ENCODE peak calls at places on chromosomes 2 and 18, in four cellular contexts. G, Z, T and B are unnamed samples.

GRCh38 chr2:152247337-152247695 is 71.8 kb upstream of the STAM2 start:
- DNase-seq in G (no peak), Z (no peak), T (peak; percentile 52), B (no peak)

GRCh38 chr2:68203587-68203986 is 45.9 kb downstream of the PNO1 start:
- DNase-seq in G (no peak), Z (no peak), T (no peak), B (no peak)

GRCh38 chr18:78309307-78309706 is 670.3 kb upstream of the SALL3 start:
- DNase-seq in G (no peak), Z (no peak), T (no peak), B (no peak)

GRCh38 chr18:58625839-58626238 is 3.1 kb downstream of the ALPK2 start:
- DNase-seq in G (no peak), Z (no peak), T (no peak), B (no peak)

GRCh38 chr2:38444247-38444646 is 67.2 kb upstream of the ATL2 start:
- DNase-seq in G (no peak), Z (no peak), T (peak; percentile 73), B (no peak)

GRCh38 chr2:163775304-163775703 is 39.5 kb upstream of the FIGN start:
- DNase-seq in G (peak; percentile 6), Z (no peak), T (peak; percentile 71), B (no peak)

GRCh38 chr2:72150961-72151356 is 3.3 kb upstream of the CYP26B1 start:
- DNase-seq in G (no peak), Z (peak; percentile 9), T (no peak), B (peak; percentile 34)

GRCh38 chr18:62360806-62361205 is 35.7 kb downstream of the TNFRSF11A start:
- DNase-seq in G (no peak), Z (no peak), T (no peak), B (no peak)

GRCh38 chr2:10774394-10774793 is 38.2 kb downstream of the PDIA6 start:
- DNase-seq in G (peak; percentile 23), Z (no peak), T (no peak), B (peak; percentile 41)

GRCh38 chr18:77059294-77059916 is 73.2 kb downstream of the MBP start:
- DNase-seq in G (peak; percentile 72), Z (no peak), T (no peak), B (peak; percentile 61)

GRCh38 chr2:216571178-216571908 is 61.9 kb upstream of the IGFBP2 start:
- DNase-seq in G (no peak), Z (no peak), T (no peak), B (no peak)

GRCh38 chr2:58046585-58047372 is at the start of gene VRK2:
- DNase-seq in G (peak; percentile 92), Z (peak; percentile 69), T (peak; percentile 91), B (peak; percentile 92)

GRCh38 chr2:28398101-28398834 is 5.6 kb downstream of the FOSL2 start:
- DNase-seq in G (peak; percentile 79), Z (no peak), T (peak; percentile 59), B (peak; percentile 63)

GRCh38 chr2:241777167-241777685 is 604 bp downstream of the GAL3ST2 start:
- DNase-seq in G (no peak), Z (peak; percentile 4), T (no peak), B (no peak)

GRCh38 chr2:230068658-230069080 is at the start of gene SLC16A14:
- DNase-seq in G (peak; percentile 60), Z (no peak), T (peak; percentile 53), B (no peak)

DNA sequence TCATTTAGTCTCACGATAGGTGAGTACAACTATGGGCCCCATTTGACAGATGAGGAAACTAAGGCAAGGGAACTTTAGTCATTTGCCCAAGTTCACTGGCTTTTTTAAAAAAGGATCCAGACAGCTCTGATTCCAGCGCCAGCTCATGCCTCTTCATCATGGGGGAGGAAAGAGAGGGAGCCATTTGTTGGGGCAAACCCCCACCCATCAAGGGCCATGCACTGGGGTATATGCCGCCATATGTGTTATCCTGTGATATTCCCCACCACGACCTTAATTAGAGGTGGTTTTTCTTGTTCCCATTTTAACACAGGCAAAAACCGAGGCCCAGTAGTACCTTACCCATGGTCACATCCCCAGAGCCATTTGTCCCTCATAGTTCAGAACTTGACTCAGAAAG is 649 bp upstream of the GPBAR1 start:
- DNase-seq in G (no peak), Z (peak; percentile 5), T (no peak), B (no peak)
- H3K4me1 ChIP-seq in G (peaks cover 61% of the 10 kb centered on the region), Z (peaks cover 60% of the 10 kb centered on the region), T (peaks cover 14% of the 10 kb centered on the region), B (peaks cover 26% of the 10 kb centered on the region)

DNA sequence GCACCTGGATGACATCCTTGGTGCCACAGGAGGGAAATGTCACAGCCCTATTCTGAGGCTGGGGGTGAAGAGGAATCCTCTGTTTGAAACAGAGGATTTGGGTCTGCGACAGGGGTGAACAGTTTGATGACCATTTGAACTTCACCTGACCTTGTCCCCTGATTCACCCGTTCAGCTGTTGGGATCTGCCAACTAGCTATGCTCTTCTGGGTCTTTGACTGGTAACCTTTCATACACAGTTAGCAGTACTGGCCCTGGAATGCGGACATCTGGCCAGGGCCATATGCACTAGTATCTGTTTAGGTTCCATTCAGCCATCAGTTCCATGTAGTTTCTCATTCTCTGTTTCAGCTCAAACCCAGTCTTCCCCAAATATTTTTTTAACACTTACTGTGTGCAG is 72.6 kb upstream of the MCFD2 start:
- DNase-seq in G (no peak), Z (no peak), T (no peak), B (no peak)
- H3K4me1 ChIP-seq in G (peaks cover 48% of the 10 kb centered on the region), Z (peaks cover 58% of the 10 kb centered on the region), T (peaks cover 46% of the 10 kb centered on the region), B (peaks cover 75% of the 10 kb centered on the region)

GRCh38 chr2:197425550-197425949 is 9.3 kb downstream of the SF3B1 start:
- DNase-seq in G (no peak), Z (no peak), T (no peak), B (no peak)

GRCh38 chr2:197426723-197427122 is 8.1 kb downstream of the SF3B1 start:
- DNase-seq in G (peak; percentile 15), Z (no peak), T (no peak), B (no peak)

GRCh38 chr2:197427204-197427603 is 7.6 kb downstream of the SF3B1 start:
- DNase-seq in G (peak; percentile 25), Z (no peak), T (no peak), B (no peak)

GRCh38 chr2:197427986-197428385 is 6.8 kb downstream of the SF3B1 start:
- DNase-seq in G (no peak), Z (no peak), T (no peak), B (no peak)

DNA sequence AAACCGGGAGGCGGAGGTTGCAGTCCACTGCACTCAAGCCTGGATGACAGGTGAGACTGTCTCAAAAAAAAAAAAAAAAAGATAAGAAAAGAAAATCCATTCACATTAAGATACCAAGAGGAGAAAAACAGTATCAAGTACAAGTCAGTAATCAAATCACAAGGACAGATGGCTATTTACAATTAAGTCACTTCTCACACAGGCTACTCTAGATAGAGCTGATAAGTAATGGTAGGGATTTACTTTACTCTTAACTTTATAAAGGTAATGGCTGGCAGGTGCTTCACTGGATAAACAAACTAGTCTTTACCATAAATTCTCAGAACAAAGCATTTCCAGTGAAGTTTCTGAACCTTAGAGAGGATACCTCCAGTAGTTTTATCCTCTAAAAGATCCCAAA is 11.5 kb downstream of the SF3B1 start:
- DNase-seq in G (no peak), Z (no peak), T (no peak), B (no peak)
- H3K4me1 ChIP-seq in G (peaks cover 38% of the 10 kb centered on the region), Z (peaks cover 23% of the 10 kb centered on the region), T (no peaks in the 10 kb centered on the region), B (peaks cover 52% of the 10 kb centered on the region)

DNA sequence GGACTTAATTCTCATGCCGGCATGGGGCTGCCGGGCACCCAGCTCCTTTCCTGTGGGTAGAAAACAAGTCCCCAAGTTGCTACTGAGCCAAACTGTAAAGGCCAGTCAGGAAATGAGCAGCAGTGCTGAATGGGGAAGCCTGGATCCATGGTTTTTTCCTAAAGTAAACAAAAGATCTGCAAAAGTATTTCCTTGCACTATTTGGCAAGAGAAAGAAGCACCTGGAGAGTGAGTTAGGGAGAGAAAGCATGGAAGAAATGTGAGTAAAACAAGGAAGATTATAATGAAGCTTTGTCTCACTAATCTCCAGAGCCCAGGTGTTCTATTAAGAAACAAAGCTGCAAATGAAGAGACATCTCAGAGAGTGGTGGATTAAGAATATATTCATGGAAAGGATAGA is 117.6 kb downstream of the METTL8 start:
- DNase-seq in G (no peak), Z (no peak), T (peak; percentile 7), B (no peak)
- H3K4me1 ChIP-seq in G (peaks cover 10% of the 10 kb centered on the region), Z (peaks cover 10% of the 10 kb centered on the region), T (peaks cover 11% of the 10 kb centered on the region), B (peaks cover 11% of the 10 kb centered on the region)

DNA sequence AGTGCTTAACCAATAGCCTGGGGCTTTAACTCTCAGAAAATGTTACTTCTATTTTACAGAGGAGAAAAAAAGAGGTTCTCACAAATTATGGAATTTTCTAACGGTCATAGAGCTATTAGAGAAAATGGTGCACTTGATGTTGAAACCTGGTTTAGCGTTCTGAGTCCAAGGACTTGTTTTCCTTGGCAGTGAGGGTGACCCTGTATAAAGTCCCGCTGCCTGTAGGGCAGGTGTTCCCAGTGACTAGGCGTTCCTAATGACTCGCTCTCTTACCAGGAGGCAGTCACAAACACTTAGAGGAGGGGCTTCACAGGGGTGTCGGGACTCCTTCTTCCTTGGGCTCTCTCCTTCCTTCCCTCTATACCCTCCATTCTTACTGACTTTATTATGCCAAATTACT is 175.8 kb downstream of the ACTR3 start:
- DNase-seq in G (no peak), Z (no peak), T (no peak), B (no peak)
- H3K4me1 ChIP-seq in G (no peaks in the 10 kb centered on the region), Z (no peaks in the 10 kb centered on the region), T (no peaks in the 10 kb centered on the region), B (no peaks in the 10 kb centered on the region)

DNA sequence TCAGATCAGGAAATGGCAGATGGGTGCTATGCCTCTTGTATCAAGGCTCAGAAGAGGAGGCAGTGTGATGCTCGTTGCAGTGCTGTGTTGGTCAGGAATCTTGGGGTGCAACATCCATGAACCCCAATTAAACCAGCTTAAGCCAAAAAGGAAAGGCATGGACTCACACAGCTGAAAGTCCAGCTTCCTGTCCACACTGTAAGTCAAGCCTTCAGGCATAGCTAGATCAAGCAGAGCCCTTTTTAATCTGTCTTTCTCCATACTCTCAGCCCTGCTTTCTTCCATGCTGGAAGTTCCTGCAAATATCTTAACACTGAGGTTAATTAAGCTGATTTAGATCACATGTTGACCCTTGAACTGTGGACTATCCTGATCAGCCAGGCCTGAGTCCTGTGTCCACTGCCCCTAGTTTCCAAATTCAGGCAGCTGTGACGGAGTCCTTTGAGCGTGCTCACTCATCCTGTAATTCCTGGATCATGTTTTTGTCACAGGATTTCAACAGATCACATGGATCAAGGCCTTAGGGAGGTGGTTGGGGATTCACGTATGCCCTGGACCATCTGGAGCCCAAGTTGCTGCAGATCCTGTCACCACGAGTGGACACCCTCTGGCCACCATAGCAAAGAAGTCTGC is 4.5 kb upstream of the C2orf74 start:
- DNase-seq in G (no peak), Z (no peak), T (no peak), B (no peak)
- H3K4me1 ChIP-seq in G (no peaks in the 10 kb centered on the region), Z (no peaks in the 10 kb centered on the region), T (no peaks in the 10 kb centered on the region), B (no peaks in the 10 kb centered on the region)

GRCh38 chr2:73993799-73994543 is 9.3 kb downstream of the TET3 start:
- DNase-seq in G (no peak), Z (no peak), T (no peak), B (no peak)
- H3K4me1 ChIP-seq in G (no peaks in the 10 kb centered on the region), Z (no peaks in the 10 kb centered on the region), T (peaks cover 3% of the 10 kb centered on the region), B (no peaks in the 10 kb centered on the region)